ENCODE peak calls at places on chromosomes 6 and 20, in four cellular contexts. J, L, M and S are unnamed samples.

GRCh38 chr6:81547149-81547548 is 205.3 kb downstream of the TENT5A start:
- DNase-seq in M (no peak), J (no peak), L (no peak), S (no peak)

GRCh38 chr6:130233332-130233731 is 10.6 kb upstream of the SAMD3 start:
- DNase-seq in J (no peak), M (no peak), L (no peak), S (no peak)

GRCh38 chr6:76453270-76453669 is 380.8 kb upstream of the IMPG1 start:
- DNase-seq in M (no peak), J (no peak), L (no peak), S (no peak)

GRCh38 chr20:31642837-31643236 is 5.1 kb downstream of the COX4I2 start:
- DNase-seq in L (no peak), M (no peak), J (no peak), S (no peak)

GRCh38 chr6:146697921-146698320 is 99.1 kb downstream of the ADGB start:
- DNase-seq in J (no peak), M (no peak), L (no peak), S (no peak)

GRCh38 chr6:9830808-9831207 is 584.1 kb downstream of the TFAP2A start:
- DNase-seq in J (no peak), L (no peak), M (no peak), S (no peak)

GRCh38 chr6:72916906-72917305 is 295.0 kb downstream of the KCNQ5 start:
- DNase-seq in L (no peak), M (no peak), J (no peak), S (no peak)

GRCh38 chr6:55621993-55622392 is 43.0 kb upstream of the HMGCLL1 start:
- DNase-seq in L (no peak), M (no peak), J (no peak), S (no peak)

GRCh38 chr20:25321991-25322390 is 68.6 kb downstream of the ABHD12 start:
- DNase-seq in L (no peak), J (no peak), M (no peak), S (no peak)

GRCh38 chr6:26121141-26122004 is 34.1 kb downstream of the HFE start:
- DNase-seq in J (no peak), M (no peak), L (no peak), S (no peak)

GRCh38 chr6:40286027-40286426 is 301.1 kb downstream of the LRFN2 start:
- DNase-seq in L (no peak), J (no peak), M (no peak), S (no peak)

GRCh38 chr6:163585932-163586437 is 171.5 kb downstream of the QKI start:
- DNase-seq in L (peak), M (no peak), J (no peak), S (no peak)

GRCh38 chr6:113651920-113652319 is 205.2 kb upstream of the MARCKS start:
- DNase-seq in J (no peak), M (no peak), L (no peak), S (no peak)

GRCh38 chr6:41097467-41098090 is 24.8 kb downstream of the NFYA start:
- DNase-seq in M (no peak), L (no peak), J (no peak), S (no peak)

GRCh38 chr6:39934060-39934757 is at the start of gene MOCS1:
- DNase-seq in M (no peak), L (peak), J (peak), S (peak)

GRCh38 chr6:52407467-52407866 is 12.7 kb upstream of the EFHC1 start:
- DNase-seq in M (no peak), L (no peak), J (no peak), S (no peak)

GRCh38 chr6:176766-177165 is 115.5 kb upstream of the DUSP22 start:
- DNase-seq in L (no peak), M (no peak), J (no peak), S (no peak)

GRCh38 chr6:83417880-83418663 is 12.8 kb downstream of the ME1 start:
- DNase-seq in J (no peak), L (no peak), M (no peak), S (no peak)

GRCh38 chr6:137389150-137389664 is 105.0 kb downstream of the OLIG3 start:
- DNase-seq in J (peak), L (no peak), M (no peak), S (peak)

GRCh38 chr6:170028629-170029345 is 262.1 kb downstream of the DLL1 start:
- DNase-seq in M (peak), L (no peak), J (no peak), S (peak)

GRCh38 chr6:1336246-1336843 is 24.4 kb downstream of the FOXQ1 start:
- DNase-seq in M (no peak), L (peak), J (no peak), S (no peak)

GRCh38 chr6:33299237-33299944 is 649 bp upstream of the RGL2 start:
- DNase-seq in L (peak), M (peak), J (peak), S (peak)

GRCh38 chr6:75250552-75250951 is 7.0 kb upstream of the COX7A2 start:
- DNase-seq in M (no peak), L (no peak), J (no peak), S (no peak)

GRCh38 chr6:1893470-1894130 is 283.9 kb downstream of the FOXC1 start:
- DNase-seq in L (no peak), M (no peak), J (no peak), S (no peak)

GRCh38 chr6:15608406-15608805 is 54.4 kb downstream of the DTNBP1 start:
- DNase-seq in L (no peak), J (no peak), M (no peak), S (no peak)

GRCh38 chr20:38926934-38927616 is 858 bp downstream of the FAM83D start:
- DNase-seq in L (no peak), J (no peak), M (peak), S (no peak)

GRCh38 chr20:46401478-46401860 is 4.9 kb downstream of the ELMO2 start:
- DNase-seq in J (no peak), M (no peak), L (peak), S (no peak)

GRCh38 chr6:108417027-108417426 is 122.2 kb downstream of the AFG1L start:
- DNase-seq in M (no peak), L (no peak), J (no peak), S (no peak)

GRCh38 chr6:127100510-127101140 is 17.8 kb upstream of the RSPO3 start:
- DNase-seq in J (no peak), L (no peak), M (no peak), S (no peak)